ENCODE peak calls at places on chromosomes 4 and X, in ten cellular contexts. D is vagina, S is suprapubic skin, V is A549, B is activated B cell treated with CpG ODN at 0.5 μM for 24 hours, L is lower leg skin, M is tibial nerve, O is endodermal cell, K is fibroblast of pulmonary artery, N is right lobe of liver. E is an unnamed sample.

GRCh38 chr4:139814285-139815015 is 148.8 kb downstream of the MGST2 start:
- DNase-seq in M (no peak), D (no peak), B (no peak), V (no peak), O (no peak), S (no peak), K (peak), L (peak), N (peak), E (no peak)

GRCh38 chrX:121013897-121014455 is 28.4 kb upstream of the CT47A1 start:
- DNase-seq in O (no peak), N (no peak), B (no peak), S (no peak), V (no peak), K (no peak), L (no peak), D (no peak), M (no peak), E (no peak)

GRCh38 chr4:85783483-85783882 is 308.5 kb downstream of the ARHGAP24 start:
- DNase-seq in V (no peak), O (no peak), D (no peak), L (no peak), N (no peak), K (peak), M (no peak), S (no peak), B (no peak), E (no peak)

GRCh38 chr4:12296366-12296765 is 867.7 kb upstream of the HS3ST1 start:
- DNase-seq in M (no peak), L (no peak), O (no peak), K (no peak), N (no peak), D (no peak), V (no peak), S (no peak), B (no peak), E (no peak)

GRCh38 chr4:111066887-111067286 is 444.0 kb upstream of the PITX2 start:
- DNase-seq in M (no peak), B (no peak), L (no peak), V (no peak), S (no peak), N (no peak), K (no peak), D (no peak), O (peak), E (no peak)

GRCh38 chr4:4439782-4440181 is 52.9 kb downstream of the NSG1 start:
- DNase-seq in K (no peak), L (no peak), M (no peak), O (peak), V (no peak), S (no peak), N (no peak), D (peak), B (no peak), E (no peak)

GRCh38 chr4:22688236-22688635 is 4.5 kb upstream of the GBA3 start:
- DNase-seq in O (no peak), L (no peak), B (no peak), N (no peak), S (no peak), M (no peak), D (no peak), K (peak), V (no peak), E (no peak)

GRCh38 chrX:154097003-154097596 is 417 bp downstream of the MECP2 start:
- DNase-seq in N (peak), D (no peak), S (peak), V (peak), M (peak), O (peak), L (peak), K (peak), B (peak), E (peak)

GRCh38 chr4:185838104-185838452 is 26.1 kb upstream of the SORBS2 start:
- DNase-seq in K (no peak), B (no peak), N (no peak), L (no peak), D (no peak), V (no peak), O (peak), M (no peak), S (no peak), E (no peak)

GRCh38 chr4:73248416-73248815 is 10.2 kb downstream of the ANKRD17 start:
- DNase-seq in V (no peak), O (no peak), D (no peak), S (no peak), K (no peak), L (no peak), B (no peak), M (no peak), N (no peak), E (no peak)

GRCh38 chrX:56314334-56314733 is 82.2 kb downstream of the KLF8 start:
- DNase-seq in S (no peak), V (no peak), D (no peak), M (no peak), L (no peak), O (no peak), K (no peak), B (no peak), N (no peak), E (no peak)

GRCh38 chr4:24845884-24846283 is 50.5 kb downstream of the SOD3 start:
- DNase-seq in V (no peak), O (no peak), K (no peak), N (no peak), S (no peak), M (no peak), D (no peak), B (no peak), L (no peak), E (no peak)

GRCh38 chr4:40629401-40630334 is at the start of gene RBM47:
- DNase-seq in S (peak), O (peak), K (peak), V (peak), L (peak), D (no peak), B (peak), M (no peak), N (peak), E (peak)

GRCh38 chr4:72312032-72312650 is 256.9 kb downstream of the ADAMTS3 start:
- DNase-seq in O (peak), B (no peak), S (peak), M (peak), K (peak), D (no peak), N (peak), L (peak), V (peak), E (no peak)

GRCh38 chrX:118272237-118272636 is 73.7 kb upstream of the WDR44 start:
- DNase-seq in S (no peak), D (no peak), O (no peak), K (peak), M (no peak), V (no peak), B (no peak), N (no peak), L (no peak), E (no peak)

GRCh38 chrX:130245441-130245840 is 23.3 kb downstream of the ZNF280C start:
- DNase-seq in V (no peak), D (no peak), B (no peak), K (peak), S (no peak), O (no peak), N (no peak), M (no peak), L (no peak), E (no peak)

GRCh38 chr4:26296021-26296420 is 24.8 kb upstream of the RBPJ start:
- DNase-seq in L (no peak), S (no peak), O (no peak), D (no peak), M (no peak), N (no peak), B (no peak), K (no peak), V (no peak), E (no peak)

GRCh38 chr4:70634482-70634881 is 5.9 kb downstream of the ENAM start:
- DNase-seq in M (no peak), N (no peak), V (no peak), L (no peak), D (no peak), O (no peak), B (no peak), S (no peak), K (no peak), E (no peak)

GRCh38 chr4:100017627-100018310 is 67.7 kb upstream of the H2AZ1 start:
- DNase-seq in K (no peak), D (no peak), B (no peak), V (peak), N (no peak), S (no peak), L (no peak), M (no peak), O (no peak), E (no peak)

GRCh38 chr4:188975271-188975670 is 836.0 kb downstream of the TRIML1 start:
- DNase-seq in K (no peak), S (no peak), M (no peak), B (no peak), D (no peak), L (no peak), N (no peak), O (peak), V (no peak), E (no peak)

GRCh38 chr4:188976644-188977115 is 837.4 kb downstream of the TRIML1 start:
- DNase-seq in O (peak), D (no peak), N (no peak), M (no peak), B (no peak), S (no peak), K (peak), V (peak), L (no peak), E (no peak)

GRCh38 chr4:188971125-188971524 is 831.9 kb downstream of the TRIML1 start:
- DNase-seq in D (no peak), N (no peak), K (no peak), O (no peak), B (no peak), V (peak), M (no peak), S (no peak), L (no peak), E (no peak)
- TF ChIP-seq CTCF in D (no peak), N (peak), K (no peak), O (peak), B (no peak), V (no peak), M (no peak), S (no peak), L (no peak), E (no peak)

GRCh38 chrX:63506320-63506719 is 155.2 kb upstream of the SPIN4 start:
- DNase-seq in M (no peak), S (no peak), O (no peak), N (no peak), L (no peak), D (no peak), V (peak), B (no peak), K (peak), E (no peak)
- TF ChIP-seq CTCF in M (peak), S (no peak), O (peak), N (peak), L (no peak), D (no peak), V (peak), B (no peak), K (peak), E (peak)

GRCh38 chrX:26918633-26919032 is 544.5 kb downstream of the PPP4R3C start:
- DNase-seq in M (no peak), D (no peak), S (no peak), B (no peak), O (peak), L (no peak), V (peak), K (peak), N (no peak), E (no peak)
- TF ChIP-seq CTCF in M (no peak), D (no peak), S (no peak), B (no peak), O (peak), L (no peak), V (no peak), K (peak), N (peak), E (no peak)

GRCh38 chr4:18020671-18021469 is 685 bp downstream of the LCORL start:
- DNase-seq in V (peak), O (peak), K (peak), M (peak), B (peak), L (peak), D (no peak), S (peak), N (peak), E (peak)
- TF ChIP-seq CTCF in V (no peak), O (peak), K (no peak), M (no peak), B (no peak), L (no peak), D (no peak), S (no peak), N (peak), E (peak)

GRCh38 chr4:113294910-113295309 is 245.5 kb downstream of the ANK2 start:
- DNase-seq in O (no peak), V (no peak), M (no peak), B (no peak), L (no peak), N (no peak), K (peak), S (no peak), D (no peak), E (no peak)
- TF ChIP-seq CTCF in O (no peak), V (peak), M (no peak), B (no peak), L (no peak), N (peak), K (peak), S (no peak), D (no peak), E (no peak)

DNA sequence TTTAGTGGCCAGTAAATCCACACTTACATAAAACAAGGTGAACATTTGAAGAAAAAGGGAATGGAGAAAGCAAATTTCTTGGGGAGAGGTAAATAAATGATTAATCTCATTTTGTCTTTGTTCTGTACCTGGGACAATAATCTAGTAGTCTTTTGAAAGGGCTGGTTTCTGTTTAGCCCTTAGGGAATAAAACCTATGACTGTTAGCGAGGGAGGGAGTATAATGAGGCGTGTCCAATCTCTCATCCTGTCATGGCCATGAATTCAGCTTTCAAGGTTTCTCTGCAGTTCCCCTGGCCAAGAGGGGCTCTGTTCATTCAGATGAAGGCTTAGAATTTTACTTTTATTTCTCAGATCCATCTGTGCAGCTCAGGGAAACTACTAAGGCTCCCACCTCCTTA is 12.0 kb upstream of the FMR1 start:
- DNase-seq in M (no peak), D (no peak), O (no peak), B (no peak), L (no peak), K (no peak), V (no peak), N (no peak), S (no peak), E (no peak)
- TF ChIP-seq CTCF in M (no peak), D (no peak), O (no peak), B (no peak), L (no peak), K (no peak), V (no peak), N (no peak), S (no peak), E (no peak)

GRCh38 chr4:184352891-184353290 is 121.5 kb downstream of the IRF2 start:
- DNase-seq in K (no peak), S (no peak), O (no peak), B (no peak), V (no peak), L (no peak), D (no peak), N (no peak), M (no peak), E (no peak)
- TF ChIP-seq CTCF in K (no peak), S (no peak), O (no peak), B (no peak), V (no peak), L (no peak), D (no peak), N (no peak), M (no peak), E (no peak)

GRCh38 chr4:13907255-13907751 is 279.8 kb upstream of the BOD1L1 start:
- DNase-seq in K (peak), D (no peak), V (peak), M (no peak), L (no peak), O (no peak), S (no peak), B (no peak), N (no peak), E (no peak)
- TF ChIP-seq CTCF in K (peak), D (no peak), V (peak), M (no peak), L (no peak), O (peak), S (no peak), B (no peak), N (no peak), E (no peak)

GRCh38 chrX:155263854-155264628 is at the start of gene RAB39B:
- DNase-seq in K (peak), B (peak), L (peak), O (peak), D (no peak), M (peak), N (peak), V (peak), S (no peak), E (peak)
- TF ChIP-seq CTCF in K (no peak), B (no peak), L (no peak), O (peak), D (no peak), M (no peak), N (no peak), V (peak), S (no peak), E (no peak)

GRCh38 chr4:48985976-48986653 is at the start of gene CWH43:
- DNase-seq in N (peak), M (no peak), D (no peak), L (no peak), O (peak), B (no peak), S (no peak), V (no peak), K (no peak), E (no peak)
- TF ChIP-seq CTCF in N (peak), M (no peak), D (no peak), L (no peak), O (peak), B (no peak), S (no peak), V (no peak), K (no peak), E (no peak)